ENCODE peak calls at places on chromosomes 13 and 19, in nine cellular contexts. W is right cardiac atrium; E is uterus; N is A549; S is GM12878; J is CD4-positive, alpha-beta memory T cell; O is Peyer's patch; U is CD8-positive, alpha-beta T cell; B is CD4-positive, CD25-positive, alpha-beta regulatory T cell. I is an unnamed sample. For H3K4me1, the result is how much of the 10 kb centered on the place peaks cover.

GRCh38 chr19:7916137-7916907 is 1.7 kb downstream of the TGFBR3L start:
- DNase-seq in W (peak), E (no peak), N (no peak), S (no peak), J (peak), O (no peak), U (peak), B (peak), I (peak)

GRCh38 chr13:99749627-99750026 is 221.9 kb downstream of the ZIC5 start:
- DNase-seq in W (no peak), E (no peak), N (no peak), S (no peak), J (no peak), O (no peak), U (no peak), B (no peak), I (no peak)

GRCh38 chr19:19485161-19485997 is 30.0 kb downstream of the TSSK6 start:
- DNase-seq in W (peak), E (no peak), N (no peak), S (no peak), J (no peak), O (no peak), U (no peak), B (no peak), I (no peak)

GRCh38 chr13:33349996-33350826 is 64.7 kb upstream of the STARD13 start:
- DNase-seq in W (peak), E (peak), N (peak), S (no peak), J (no peak), O (peak), U (no peak), B (no peak), I (no peak)

GRCh38 chr13:95256086-95256485 is 45.2 kb downstream of the ABCC4 start:
- DNase-seq in W (no peak), E (no peak), N (peak), S (no peak), J (no peak), O (no peak), U (no peak), B (no peak), I (no peak)

GRCh38 chr13:99617474-99618255 is 116.4 kb downstream of the TM9SF2 start:
- DNase-seq in W (peak), E (peak), N (peak), S (no peak), J (peak), O (no peak), U (peak), B (peak), I (no peak)

GRCh38 chr19:12346896-12347295 is 13.5 kb upstream of the ZNF563 start:
- DNase-seq in W (no peak), E (no peak), N (no peak), S (no peak), J (peak), O (no peak), U (peak), B (peak), I (no peak)

GRCh38 chr19:54154603-54155345 is 4.7 kb downstream of the LENG1 start:
- DNase-seq in W (no peak), E (no peak), N (no peak), S (no peak), J (peak), O (no peak), U (peak), B (peak), I (peak)

GRCh38 chr13:30398601-30399072 is 23.7 kb upstream of the UBE2L5 start:
- DNase-seq in W (no peak), E (no peak), N (no peak), S (no peak), J (no peak), O (peak), U (no peak), B (no peak), I (no peak)

GRCh38 chr13:43522788-43523187 is 264.0 kb downstream of the ENOX1 start:
- DNase-seq in W (no peak), E (no peak), N (no peak), S (no peak), J (no peak), O (no peak), U (no peak), B (no peak), I (no peak)

GRCh38 chr13:110307697-110308376 is 753 bp downstream of the COL4A2 start:
- DNase-seq in W (peak), E (no peak), N (no peak), S (no peak), J (no peak), O (no peak), U (no peak), B (no peak), I (no peak)
- H3K4me1 ChIP-seq in W (under half), E (under half), N (half or more), S (under half), J (under half), O (under half), U (under half), B (under half), I (under half)

GRCh38 chr19:50721441-50722137 is 1.6 kb upstream of the CLEC11A start:
- DNase-seq in W (no peak), E (no peak), N (no peak), S (no peak), J (no peak), O (no peak), U (no peak), B (no peak), I (no peak)

GRCh38 chr19:50722248-50723013 is 733 bp upstream of the CLEC11A start:
- DNase-seq in W (no peak), E (no peak), N (no peak), S (no peak), J (no peak), O (no peak), U (no peak), B (no peak), I (no peak)

GRCh38 chr19:50719566-50719965 is at the start of gene SHANK1:
- DNase-seq in W (no peak), E (no peak), N (no peak), S (no peak), J (no peak), O (no peak), U (no peak), B (no peak), I (no peak)

GRCh38 chr19:50720181-50720920 is 749 bp upstream of the SHANK1 start:
- DNase-seq in W (no peak), E (no peak), N (no peak), S (no peak), J (no peak), O (no peak), U (no peak), B (no peak), I (no peak)

DNA sequence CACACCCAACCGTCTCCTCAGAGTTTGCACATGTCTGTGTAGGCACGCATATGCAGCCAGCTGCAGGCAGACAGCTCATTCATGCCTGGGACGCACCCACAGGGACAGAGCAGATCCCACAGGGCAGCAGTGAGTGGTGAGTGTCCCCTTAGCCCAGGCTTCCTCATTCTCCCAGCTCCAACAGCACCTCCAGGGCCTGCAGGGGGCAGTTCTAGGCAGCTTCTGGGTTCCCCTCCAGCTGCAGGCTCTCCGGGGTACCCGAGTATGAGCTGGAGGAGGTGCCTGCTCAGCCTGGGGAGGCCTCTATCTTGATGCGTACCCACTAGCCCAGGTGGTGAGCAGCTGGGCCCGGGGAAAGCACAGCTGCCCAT is 1.3 kb upstream of the SHANK1 start:
- DNase-seq in W (no peak), E (no peak), N (no peak), S (no peak), J (no peak), O (no peak), U (no peak), B (no peak), I (no peak)
- H3K4me1 ChIP-seq in W (under half), E (under half), N (under half), S (under half), J (under half), O (under half), U (under half), B (under half), I (under half)

GRCh38 chr13:50596103-50596502 is 247.4 kb downstream of the DLEU7 start:
- DNase-seq in W (no peak), E (no peak), N (no peak), S (no peak), J (no peak), O (no peak), U (no peak), B (no peak), I (no peak)
- H3K4me1 ChIP-seq in W (under half), E (under half), N (under half), S (under half), J (under half), O (under half), U (under half), B (under half), I (under half)

GRCh38 chr13:110615005-110615321 is 382 bp upstream of the NAXD start:
- DNase-seq in W (peak), E (no peak), N (no peak), S (no peak), J (no peak), O (no peak), U (no peak), B (no peak), I (no peak)

GRCh38 chr13:110618167-110618566 is 2.8 kb downstream of the NAXD start:
- DNase-seq in W (no peak), E (no peak), N (no peak), S (no peak), J (no peak), O (no peak), U (no peak), B (no peak), I (no peak)

GRCh38 chr13:110615322-110616102 is at the start of gene NAXD:
- DNase-seq in W (peak), E (peak), N (peak), S (peak), J (peak), O (peak), U (peak), B (peak), I (peak)

GRCh38 chr13:110617326-110618072 is 2.2 kb downstream of the NAXD start:
- DNase-seq in W (no peak), E (peak), N (no peak), S (no peak), J (no peak), O (peak), U (no peak), B (no peak), I (no peak)

DNA sequence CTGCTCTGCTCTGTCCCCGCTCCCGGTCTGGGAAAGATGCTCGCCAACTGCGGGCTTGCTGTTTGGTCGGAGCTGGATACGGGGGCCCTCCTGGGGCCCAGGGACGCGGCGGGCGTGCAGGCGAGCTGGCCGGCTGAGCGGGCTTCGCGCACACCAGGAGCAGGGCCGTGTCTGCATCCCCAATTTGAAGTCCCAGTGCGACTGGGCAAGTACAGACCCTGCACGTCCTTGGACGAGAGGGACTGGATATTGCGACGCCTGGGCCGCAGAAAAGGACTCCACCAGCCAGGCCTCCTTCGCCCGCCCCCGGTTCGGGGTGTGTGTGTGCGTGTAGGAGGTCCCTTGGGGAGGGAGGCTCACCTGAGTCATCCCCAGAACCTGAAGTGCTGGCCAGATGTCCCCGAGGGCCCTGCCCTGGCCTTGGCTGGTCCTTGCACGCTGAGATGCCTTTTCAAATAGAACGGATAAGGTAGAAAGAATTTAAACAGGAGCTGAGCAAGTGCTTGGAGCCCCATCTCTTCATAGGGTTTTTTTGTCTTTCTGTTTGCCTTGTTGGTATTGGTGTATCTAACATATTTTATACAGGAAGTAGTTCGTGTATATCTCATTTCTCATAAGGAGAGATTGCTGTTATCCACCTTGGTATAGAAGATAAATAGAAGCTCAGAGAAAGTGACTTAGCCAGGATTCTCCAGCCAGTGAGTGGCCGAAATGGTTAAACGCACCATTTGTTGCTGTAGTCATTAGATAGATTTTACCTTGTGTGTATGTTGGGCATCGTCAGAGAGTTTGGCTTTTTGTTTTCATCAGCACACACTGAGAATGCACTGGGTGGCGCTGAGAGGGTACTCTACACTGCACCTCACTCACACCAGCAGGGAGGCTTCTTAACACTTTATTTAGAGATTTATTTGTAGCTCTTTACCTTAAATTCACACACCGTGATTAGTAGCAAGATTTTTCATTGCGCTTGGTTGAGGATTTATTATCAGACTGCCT is 1.1 kb downstream of the NAXD start:
- DNase-seq in W (peak), E (no peak), N (peak), S (no peak), J (peak), O (peak), U (peak), B (peak), I (peak)
- H3K4me1 ChIP-seq in W (under half), E (under half), N (under half), S (under half), J (under half), O (under half), U (under half), B (under half), I (under half)

GRCh38 chr19:38044267-38045111 is 137.5 kb downstream of the SIPA1L3 start:
- DNase-seq in W (no peak), E (no peak), N (no peak), S (no peak), J (no peak), O (no peak), U (no peak), B (no peak), I (no peak)
- H3K4me1 ChIP-seq in W (under half), E (under half), N (under half), S (under half), J (under half), O (under half), U (under half), B (under half), I (under half)

GRCh38 chr19:38035515-38036495 is 128.8 kb downstream of the SIPA1L3 start:
- DNase-seq in W (peak), E (no peak), N (no peak), S (no peak), J (no peak), O (no peak), U (no peak), B (no peak), I (no peak)
- H3K4me1 ChIP-seq in W (under half), E (under half), N (under half), S (under half), J (under half), O (under half), U (under half), B (under half), I (under half)

DNA sequence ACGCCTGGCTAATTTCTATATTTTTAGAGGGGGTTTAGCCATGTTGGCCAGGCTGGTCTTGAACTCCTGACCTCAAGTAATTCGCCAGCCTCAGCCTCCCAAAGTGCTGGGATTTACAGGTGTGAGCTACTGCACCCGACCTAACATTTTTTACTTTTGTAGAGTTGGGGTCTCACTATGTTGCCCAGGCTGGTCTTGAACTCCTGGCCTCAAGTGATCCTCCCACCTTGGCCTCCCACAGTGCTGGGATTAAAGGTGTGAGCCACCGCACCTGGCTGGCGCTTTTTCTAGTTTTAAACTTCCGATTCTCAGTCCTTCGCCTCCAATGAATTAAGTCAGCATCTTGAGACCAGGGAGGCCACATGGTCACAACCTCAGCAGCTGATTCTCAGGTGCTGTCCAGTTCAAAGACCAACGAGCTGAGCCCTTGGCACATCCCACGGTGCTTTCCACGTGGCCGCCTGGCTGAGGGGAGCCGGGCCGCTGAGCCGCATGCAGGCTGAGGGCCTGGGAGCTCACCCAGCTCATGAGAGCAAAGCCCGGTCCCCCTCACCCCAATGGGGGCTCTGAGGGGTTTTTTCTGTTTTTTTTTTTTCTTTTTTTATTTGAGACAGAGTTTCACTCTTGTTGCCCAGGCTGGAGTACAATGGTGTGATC is 9.1 kb downstream of the AP3D1 start:
- DNase-seq in W (no peak), E (no peak), N (no peak), S (no peak), J (no peak), O (no peak), U (no peak), B (no peak), I (no peak)
- H3K4me1 ChIP-seq in W (under half), E (under half), N (under half), S (under half), J (under half), O (under half), U (under half), B (under half), I (under half)

GRCh38 chr19:35011737-35012682 is 11.9 kb downstream of the GRAMD1A start:
- DNase-seq in W (peak), E (no peak), N (no peak), S (no peak), J (no peak), O (no peak), U (peak), B (no peak), I (no peak)

GRCh38 chr19:35011091-35011689 is 11.1 kb downstream of the GRAMD1A start:
- DNase-seq in W (peak), E (no peak), N (no peak), S (no peak), J (no peak), O (peak), U (peak), B (no peak), I (no peak)

GRCh38 chr19:35008891-35009341 is 8.8 kb downstream of the GRAMD1A start:
- DNase-seq in W (peak), E (no peak), N (no peak), S (no peak), J (no peak), O (no peak), U (no peak), B (no peak), I (no peak)

GRCh38 chr19:35006999-35007365 is 6.9 kb downstream of the GRAMD1A start:
- DNase-seq in W (no peak), E (no peak), N (no peak), S (no peak), J (no peak), O (no peak), U (no peak), B (no peak), I (no peak)

GRCh38 chr19:35009424-35010415 is 9.6 kb downstream of the GRAMD1A start:
- DNase-seq in W (peak), E (no peak), N (no peak), S (no peak), J (no peak), O (no peak), U (no peak), B (no peak), I (no peak)
- H3K4me1 ChIP-seq in W (under half), E (under half), N (half or more), S (under half), J (half or more), O (under half), U (half or more), B (under half), I (under half)

I was measured in naive thymus-derived CD4-positive, alpha-beta T cell.